ENCODE peak calls at places on chromosomes 4 and X, in eight cellular contexts. G is upper lobe of left lung, J is GM12878, A is IMR-90, O is HCT116, Q is breast epithelium, C is ovary, L is tibial nerve. I is an unnamed sample.
A peak's percentile ranks its signal among the peaks of the same experiment; 100 is the strongest.

GRCh38 chr4:125728568-125728967 is 413.8 kb downstream of the FAT4 start:
- DNase-seq in Q (no peak), L (no peak), O (no peak), G (peak; percentile 56), C (no peak), A (peak; percentile 98), J (no peak), I (peak; percentile 7)

GRCh38 chrX:154370300-154370881 is 4.0 kb downstream of the FLNA start:
- DNase-seq in C (peak; percentile 54), L (no peak), Q (no peak), J (no peak), A (no peak), O (no peak), G (no peak), I (no peak)

GRCh38 chr4:11614426-11614825 is 185.7 kb upstream of the HS3ST1 start:
- DNase-seq in C (no peak), L (no peak), J (no peak), A (peak; percentile 37), Q (peak; percentile 37), O (peak; percentile 90), G (no peak), I (no peak)

GRCh38 chr4:117479673-117480072 is 394.3 kb upstream of the TRAM1L1 start:
- DNase-seq in A (peak; percentile 20), J (no peak), C (no peak), G (no peak), O (no peak), L (no peak), Q (no peak), I (no peak)

GRCh38 chr4:77619408-77619807 is 13.8 kb downstream of the CXCL13 start:
- DNase-seq in O (no peak), C (no peak), L (no peak), A (no peak), J (no peak), Q (no peak), G (no peak), I (no peak)

GRCh38 chrX:97766496-97767095 is 882.9 kb downstream of the RPA4 start:
- DNase-seq in Q (no peak), L (no peak), J (no peak), G (no peak), A (no peak), O (no peak), C (no peak), I (no peak)

GRCh38 chrX:107025538-107025937 is 25.5 kb upstream of the MORC4 start:
- DNase-seq in Q (no peak), C (no peak), L (no peak), G (no peak), A (peak; percentile 24), O (peak; percentile 27), J (no peak), I (peak; percentile 2)

GRCh38 chr4:164700471-164700870 is 53.5 kb upstream of the SMIM31 start:
- DNase-seq in G (no peak), L (no peak), J (no peak), A (no peak), O (peak; percentile 56), Q (peak; percentile 41), C (no peak), I (no peak)

GRCh38 chrX:152850465-152850864 is 19.6 kb downstream of the NSDHL start:
- DNase-seq in O (no peak), G (no peak), Q (no peak), L (no peak), C (no peak), A (no peak), J (no peak), I (no peak)

GRCh38 chr4:2915789-2916188 is 47.4 kb downstream of the NOP14 start:
- DNase-seq in O (no peak), A (no peak), G (no peak), L (no peak), J (no peak), Q (no peak), C (no peak), I (no peak)

GRCh38 chr4:16779028-16779675 is 119.3 kb downstream of the LDB2 start:
- DNase-seq in J (no peak), Q (no peak), C (no peak), G (no peak), O (no peak), A (peak; percentile 55), L (no peak), I (no peak)

GRCh38 chr4:130359537-130359936 is 1263.6 kb downstream of the C4orf33 start:
- DNase-seq in G (no peak), Q (no peak), L (no peak), C (no peak), J (no peak), A (peak; percentile 35), O (peak; percentile 6), I (no peak)

GRCh38 chrX:129772796-129773431 is 6.8 kb upstream of the SASH3 start:
- DNase-seq in Q (peak; percentile 50), A (no peak), C (no peak), L (peak; percentile 13), G (peak; percentile 77), J (peak; percentile 91), O (no peak), I (no peak)

GRCh38 chrX:11437642-11438379 is 144.6 kb downstream of the AMELX start:
- DNase-seq in L (no peak), G (no peak), O (no peak), C (no peak), Q (no peak), A (peak; percentile 55), J (no peak), I (no peak)

DNA sequence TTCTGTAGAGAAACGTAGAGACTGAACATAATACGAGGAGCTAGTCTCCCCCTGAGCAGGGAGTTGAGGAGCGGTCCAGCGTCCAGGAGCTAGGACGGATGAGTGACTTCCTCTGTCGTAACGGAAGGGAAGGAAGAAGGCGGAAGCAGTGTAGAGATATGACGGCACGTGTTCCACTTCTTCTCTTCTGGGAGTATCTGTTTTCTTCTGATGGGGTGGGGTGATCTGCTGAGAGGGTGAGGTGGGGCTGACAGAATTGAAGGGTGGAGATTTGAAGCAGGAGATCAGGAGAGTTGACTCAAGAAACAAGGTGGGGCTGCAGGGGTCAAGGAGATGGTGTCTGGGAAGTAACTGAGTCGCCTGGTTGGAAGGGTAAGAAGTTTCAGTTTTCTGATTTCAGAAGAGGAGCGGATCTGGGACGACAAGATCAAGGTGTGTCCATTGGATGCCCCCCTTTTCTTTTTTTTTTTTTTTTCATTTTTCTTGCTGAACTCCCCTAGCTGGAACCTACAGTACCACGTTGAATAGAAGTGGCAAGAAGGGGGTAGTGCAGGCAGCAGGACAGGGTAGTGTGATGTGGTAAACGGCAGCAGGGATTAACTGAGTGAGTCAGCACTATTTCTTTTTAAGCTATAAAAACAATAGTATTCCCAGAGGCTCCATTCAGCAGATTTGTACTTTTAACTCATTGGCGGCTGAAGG is 50.7 kb upstream of the SETD7 start:
- DNase-seq in O (no peak), C (no peak), A (peak; percentile 70), Q (no peak), J (no peak), G (no peak), L (peak; percentile 19), I (no peak)
- TF ChIP-seq POLR2A in O (no peak), C (no peak), A (no peak), Q (no peak), J (no peak), G (no peak), L (no peak), I (no peak)

GRCh38 chr4:94342713-94343112 is at the start of gene HPGDS:
- DNase-seq in O (no peak), A (no peak), J (no peak), L (peak; percentile 45), G (peak; percentile 27), Q (no peak), C (no peak), I (no peak)
- TF ChIP-seq POLR2A in O (no peak), A (no peak), J (no peak), L (peak; percentile 24), G (no peak), Q (no peak), C (no peak), I (no peak)

DNA sequence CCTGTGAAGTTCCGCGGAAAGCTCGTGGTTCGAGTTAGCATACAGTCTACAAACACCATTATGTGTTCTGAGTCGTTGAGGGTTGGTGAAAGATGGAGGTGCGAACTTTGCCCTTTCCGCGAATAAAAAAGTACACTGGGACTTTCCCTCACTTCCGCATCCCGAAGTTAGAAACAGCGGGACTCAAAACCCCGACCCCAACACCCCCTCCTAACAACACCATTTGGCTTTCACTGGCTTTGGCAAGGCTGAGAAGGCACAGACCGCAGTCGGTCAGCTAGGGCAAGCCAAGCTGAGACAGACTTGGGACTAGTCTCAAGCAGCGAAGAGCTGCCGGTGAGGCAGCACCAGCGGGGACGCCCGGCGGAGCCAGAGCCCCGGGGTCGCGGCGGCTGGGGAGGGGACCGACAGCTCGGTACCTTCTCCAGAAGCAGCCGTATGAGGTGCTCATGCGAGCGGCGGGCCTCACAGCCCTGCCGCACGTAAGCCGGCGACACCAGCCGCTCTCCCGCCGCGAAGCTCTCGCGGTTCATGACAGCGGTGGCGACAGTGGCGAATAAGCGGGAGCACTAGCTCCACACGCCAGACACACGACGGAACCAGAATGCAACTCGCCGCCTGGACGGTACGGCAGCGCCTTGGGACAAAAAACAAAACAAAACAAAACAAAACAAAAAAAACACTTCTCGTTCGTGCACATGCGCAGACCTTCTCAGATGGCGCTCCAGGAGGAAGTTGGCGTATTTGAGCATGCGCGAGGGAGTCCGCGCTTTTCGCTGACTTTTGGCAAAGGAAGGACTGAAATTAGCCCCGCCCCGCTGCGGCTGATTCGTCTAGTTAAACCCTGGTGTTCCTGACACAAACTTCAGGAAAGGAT is at the start of gene SEPSECS:
- DNase-seq in G (peak; percentile 98), Q (peak; percentile 95), J (peak; percentile 96), O (peak; percentile 96), A (peak; percentile 95), L (peak; percentile 93), C (peak; percentile 99), I (peak; percentile 49)
- TF ChIP-seq POLR2A in G (peak; percentile 89), Q (peak; percentile 27), J (peak; percentile 96), O (peak; percentile 90), A (peak; percentile 63), L (peak; percentile 81), C (peak; percentile 57), I (peak; percentile 81)

GRCh38 chr4:183612329-183613250 is 46.4 kb downstream of the RWDD4 start:
- DNase-seq in L (no peak), Q (no peak), O (no peak), G (no peak), C (no peak), J (no peak), A (no peak), I (no peak)

GRCh38 chr4:183610033-183610432 is 49.0 kb downstream of the RWDD4 start:
- DNase-seq in C (no peak), G (no peak), J (no peak), Q (no peak), A (peak; percentile 35), O (no peak), L (no peak), I (peak; percentile 5)

GRCh38 chr4:183609151-183609550 is 49.8 kb downstream of the RWDD4 start:
- DNase-seq in Q (no peak), J (no peak), L (no peak), C (no peak), O (no peak), G (no peak), A (no peak), I (no peak)

GRCh38 chr4:183611210-183611830 is 47.7 kb downstream of the RWDD4 start:
- DNase-seq in G (peak; percentile 26), L (no peak), A (no peak), J (no peak), Q (no peak), O (no peak), C (no peak), I (no peak)

DNA sequence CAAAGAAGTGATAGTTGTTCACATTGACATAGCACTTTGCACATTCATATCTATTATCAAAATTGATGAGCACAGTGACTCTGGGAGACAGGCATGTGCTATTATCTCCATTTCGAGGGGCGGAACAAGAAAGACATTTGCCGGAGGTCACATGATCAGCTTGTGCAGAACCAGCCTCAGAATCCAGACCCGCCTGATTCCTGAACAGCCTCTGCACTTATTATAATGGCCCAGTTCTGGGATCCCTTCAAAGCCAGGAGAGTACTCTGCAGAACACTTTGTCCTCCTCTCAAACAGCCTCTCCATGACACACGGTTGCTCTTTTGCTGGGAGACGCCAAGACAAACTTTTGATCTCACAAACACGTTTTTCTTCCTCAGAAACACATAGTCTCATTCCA is 48.4 kb downstream of the RWDD4 start:
- DNase-seq in G (peak; percentile 62), A (peak; percentile 25), J (no peak), C (no peak), L (peak; percentile 61), O (no peak), Q (no peak), I (no peak)
- TF ChIP-seq POLR2A in G (no peak), A (no peak), J (no peak), C (no peak), L (no peak), O (no peak), Q (no peak), I (no peak)